ENCODE peak calls at places on chromosome 21, in seven cellular contexts. J, L, S, U, E, A and B are unnamed samples.

GRCh38 chr21:15065381-15066230 is 806 bp upstream of the NRIP1 start:
- DNase-seq in A (peak; percentile 61), U (peak; percentile 80), L (peak; percentile 76), E (peak; percentile 86), J (peak; percentile 86), S (no peak), B (peak; percentile 61)

GRCh38 chr21:44822484-44823178 is 4.8 kb upstream of the SUMO3 start:
- DNase-seq in E (no peak), A (no peak), U (no peak), J (no peak), S (no peak), L (no peak), B (no peak)

GRCh38 chr21:41967708-41968107 is 13.9 kb upstream of the C2CD2 start:
- DNase-seq in L (no peak), U (no peak), E (no peak), S (no peak), A (no peak), J (no peak), B (no peak)

GRCh38 chr21:45749974-45750373 is 106.4 kb downstream of the PCBP3 start:
- DNase-seq in E (no peak), U (no peak), S (no peak), L (no peak), J (no peak), A (no peak), B (no peak)

GRCh38 chr21:42358937-42359336 is 7.4 kb downstream of the TFF1 start:
- DNase-seq in L (no peak), J (no peak), A (no peak), E (no peak), S (no peak), U (no peak), B (no peak)

GRCh38 chr21:17416139-17416538 is 96.7 kb upstream of the CXADR start:
- DNase-seq in S (no peak), A (no peak), J (no peak), E (peak; percentile 80), L (no peak), U (no peak), B (no peak)

GRCh38 chr21:15063081-15063820 is 1.5 kb downstream of the NRIP1 start:
- DNase-seq in L (no peak), U (no peak), E (no peak), S (no peak), J (peak; percentile 30), A (peak; percentile 37), B (peak; percentile 14)

GRCh38 chr21:46191686-46192575 is 7.7 kb upstream of the SPATC1L start:
- DNase-seq in L (no peak), A (no peak), U (no peak), J (no peak), S (no peak), E (no peak), B (no peak)

GRCh38 chr21:29271927-29272333 is 26.8 kb upstream of the BACH1 start:
- DNase-seq in U (no peak), J (no peak), E (peak; percentile 23), L (no peak), A (no peak), S (no peak), B (no peak)

GRCh38 chr21:45634511-45635183 is 8.9 kb upstream of the PCBP3 start:
- DNase-seq in S (no peak), A (no peak), J (no peak), E (no peak), U (no peak), L (no peak), B (peak; percentile 44)

GRCh38 chr21:39444406-39445145 is 1.0 kb downstream of the LCA5L start:
- DNase-seq in A (peak; percentile 91), J (no peak), E (peak; percentile 22), U (no peak), L (peak; percentile 26), S (no peak), B (no peak)

GRCh38 chr21:45443595-45444181 is 38.7 kb downstream of the COL18A1 start:
- DNase-seq in J (no peak), A (no peak), L (no peak), U (no peak), S (no peak), E (no peak), B (no peak)

GRCh38 chr21:43352568-43353281 is 74.2 kb downstream of the SIK1 start:
- DNase-seq in L (no peak), E (no peak), J (no peak), U (no peak), S (peak; percentile 56), A (no peak), B (peak; percentile 34)

DNA sequence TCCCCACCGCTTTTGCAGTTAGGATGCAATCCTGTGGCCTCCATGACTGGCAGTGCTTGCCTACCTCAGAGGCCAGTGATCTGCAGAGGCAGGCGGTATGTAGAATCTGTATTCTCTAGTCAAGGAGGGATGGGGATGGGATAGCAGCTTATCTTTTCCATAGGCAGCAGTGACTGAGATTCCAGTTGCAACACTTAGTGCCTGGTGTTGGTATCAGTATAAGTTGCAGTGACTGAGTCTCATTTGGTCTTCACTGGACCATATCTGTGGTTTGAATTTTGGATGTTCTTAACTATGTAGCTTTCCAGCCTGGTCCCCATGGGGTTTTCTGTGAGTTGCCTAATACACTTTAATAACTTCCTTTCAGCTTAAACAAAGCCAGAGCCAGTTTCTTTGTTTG is 16.5 kb downstream of the DYRK1A start:
- DNase-seq in E (no peak), L (no peak), J (no peak), U (no peak), A (no peak), S (no peak), B (no peak)
- H3K4me1 ChIP-seq in E (no peaks in the 10 kb centered on the region), L (no peaks in the 10 kb centered on the region), J (peaks cover 87% of the 10 kb centered on the region), U (peaks cover 55% of the 10 kb centered on the region), A (peaks cover 34% of the 10 kb centered on the region), S (no peaks in the 10 kb centered on the region), B (peaks cover 10% of the 10 kb centered on the region)

DNA sequence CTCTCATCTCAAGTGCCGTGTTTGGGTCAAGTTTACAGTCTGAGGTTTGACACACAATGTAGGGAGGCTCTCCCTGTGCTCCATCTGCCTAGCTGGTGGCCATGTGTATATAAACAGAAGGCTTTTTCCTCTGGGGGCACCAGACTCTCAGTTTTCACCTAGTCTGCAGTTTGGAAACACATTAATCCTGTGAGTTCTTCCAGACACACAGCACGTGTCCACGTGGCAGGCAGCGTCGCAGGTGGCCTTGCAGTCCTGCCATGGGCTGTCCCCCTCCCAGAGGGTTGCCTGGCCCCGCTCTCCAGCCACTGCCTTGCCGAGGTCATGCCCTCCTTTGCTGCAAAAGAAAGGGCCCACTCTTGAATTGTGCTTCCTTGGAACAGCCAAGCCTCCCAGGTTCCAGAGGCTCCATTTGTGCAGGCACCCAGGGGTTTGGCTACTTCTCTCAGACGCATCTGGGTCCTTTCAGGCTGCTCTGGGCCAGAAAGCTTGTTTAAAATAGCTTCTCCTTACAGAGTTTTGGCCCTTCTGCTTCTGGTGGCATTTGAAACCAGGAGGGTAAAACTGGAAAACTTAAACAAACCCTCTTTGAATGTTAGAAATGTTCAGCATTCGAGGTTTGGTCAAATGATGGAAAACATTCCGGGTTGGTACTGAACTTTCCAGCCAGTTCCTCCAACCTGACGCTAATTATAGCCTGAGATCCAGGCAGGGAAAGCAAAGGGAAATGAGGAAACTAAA is 4.4 kb upstream of the RUNX1 start:
- DNase-seq in A (peak; percentile 14), S (no peak), J (no peak), L (no peak), E (no peak), U (no peak), B (no peak)
- TF ChIP-seq CTCF in A (peak; percentile 12), S (peak; percentile 4), J (no peak), L (no peak), E (no peak), U (no peak), B (no peak)

GRCh38 chr21:35024475-35024874 is 24.6 kb downstream of the RUNX1 start:
- DNase-seq in L (no peak), A (no peak), J (no peak), U (no peak), E (no peak), S (no peak), B (no peak)

GRCh38 chr21:35026617-35027557 is 22.2 kb downstream of the RUNX1 start:
- DNase-seq in J (peak; percentile 91), U (peak; percentile 67), A (peak; percentile 34), S (no peak), L (peak; percentile 25), E (peak; percentile 64), B (no peak)

GRCh38 chr21:35026153-35026499 is 23.0 kb downstream of the RUNX1 start:
- DNase-seq in E (no peak), S (no peak), L (no peak), A (no peak), J (no peak), U (no peak), B (no peak)

GRCh38 chr21:35024071-35024420 is 25.1 kb downstream of the RUNX1 start:
- DNase-seq in A (no peak), S (no peak), E (no peak), U (no peak), J (no peak), L (no peak), B (no peak)

DNA sequence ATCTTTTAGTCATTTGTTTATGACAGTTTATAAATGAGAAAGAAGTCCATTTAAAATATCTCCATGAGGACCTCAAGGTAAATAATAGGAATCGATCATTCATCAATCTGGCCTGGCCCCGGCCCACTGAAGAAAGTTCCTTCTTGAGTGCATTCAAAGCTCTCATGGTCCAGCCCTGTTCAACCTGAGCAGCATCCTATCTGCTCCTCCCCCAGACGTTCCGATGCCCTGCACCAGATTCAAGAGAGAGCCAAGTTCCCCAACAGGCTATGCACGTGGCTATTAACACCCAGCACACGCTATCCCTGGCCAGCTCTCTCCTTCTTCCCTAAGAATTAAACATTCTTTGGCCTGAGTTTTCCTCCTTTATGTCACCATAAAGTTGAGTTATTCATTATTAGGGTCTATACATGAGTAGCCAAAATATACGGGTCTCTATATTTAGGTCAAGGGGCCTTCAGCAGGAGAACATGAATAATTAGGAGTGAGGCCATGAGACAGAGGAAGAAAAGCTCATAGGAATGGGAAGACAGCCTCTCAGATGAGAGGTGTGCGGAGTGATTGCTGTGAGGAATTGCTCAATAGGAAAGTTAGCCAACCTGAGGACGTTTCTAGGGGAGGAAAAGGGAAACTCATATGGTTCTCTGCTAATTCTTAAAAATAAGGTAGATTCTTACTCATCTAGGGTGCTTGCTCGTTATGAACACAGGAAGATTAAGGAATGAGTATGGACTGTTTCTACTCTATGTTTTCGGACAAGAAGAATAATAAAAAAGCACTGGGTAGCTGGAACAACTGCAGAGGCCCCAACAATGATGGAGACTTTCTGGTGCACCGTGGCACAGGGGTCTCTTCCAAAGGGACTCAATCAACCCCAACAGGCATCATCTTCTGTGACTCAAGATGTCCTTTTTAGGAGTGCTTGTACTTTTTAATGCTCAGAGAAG is 23.6 kb downstream of the RUNX1 start:
- DNase-seq in A (no peak), E (no peak), L (no peak), J (no peak), U (no peak), S (no peak), B (no peak)
- H3K4me3 ChIP-seq in A (no peak overlapping the region), E (no peak overlapping the region), L (no peak overlapping the region), J (peak overlapping the region; percentile 32), U (no peak overlapping the region), S (no peak overlapping the region), B (no peak overlapping the region)

DNA sequence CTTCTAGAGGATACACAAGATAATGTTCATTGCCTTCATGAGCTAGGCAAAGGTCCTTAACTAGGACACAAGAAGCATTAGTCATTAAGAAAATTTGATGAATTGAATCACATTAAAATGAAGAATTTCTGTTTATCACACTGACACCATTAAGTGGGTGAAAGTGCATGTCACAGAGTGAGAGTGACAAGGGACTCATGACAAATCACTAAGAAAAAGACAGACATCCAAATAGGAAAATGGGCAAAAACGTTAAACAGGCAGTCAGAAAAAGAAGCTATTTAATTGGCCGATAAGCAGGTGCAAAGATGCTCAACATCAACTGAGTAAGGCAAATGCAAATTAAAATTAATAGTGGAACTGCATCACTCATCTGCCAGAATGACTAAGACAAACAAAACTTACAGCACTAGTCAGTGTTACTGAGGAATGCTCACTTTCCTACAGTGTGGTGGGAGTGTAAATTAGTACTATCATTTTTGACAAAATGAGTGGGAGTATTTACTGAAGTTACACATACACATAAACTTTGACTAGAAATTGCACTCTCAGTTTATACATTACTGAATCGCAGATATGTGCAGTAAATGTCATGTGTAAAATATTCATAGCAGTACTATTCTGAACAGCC is 39.2 kb upstream of the RUNX1 start:
- DNase-seq in J (no peak), U (no peak), L (no peak), E (no peak), S (no peak), A (no peak), B (no peak)
- H3K4me1 ChIP-seq in J (no peaks in the 10 kb centered on the region), U (no peaks in the 10 kb centered on the region), L (no peaks in the 10 kb centered on the region), E (peaks cover 12% of the 10 kb centered on the region), S (no peaks in the 10 kb centered on the region), A (no peaks in the 10 kb centered on the region), B (no peaks in the 10 kb centered on the region)